ENCODE peak calls at places on chromosome 14, in eight cellular contexts. Q is kidney, Y is activated B cell treated with CpG ODN at 0.5 μM for 24 hours, G is A549, K is left lung, T is B cell, B is BE2C, Z is type B pancreatic cell. A is an unnamed sample.

GRCh38 chr14:84254205-84254788 is 1275.6 kb upstream of the FLRT2 start:
- DNase-seq in Q (no peak), Y (no peak), G (no peak), K (no peak), T (no peak), B (no peak), Z (no peak), A (no peak)

GRCh38 chr14:58131386-58131785 is 20.6 kb downstream of the ARMH4 start:
- DNase-seq in Q (no peak), Y (no peak), G (no peak), K (no peak), T (no peak), B (no peak), Z (no peak), A (no peak)

GRCh38 chr14:60981626-60982455 is 796 bp downstream of the SLC38A6 start:
- DNase-seq in Q (no peak), Y (no peak), G (peak), K (no peak), T (peak), B (peak), Z (no peak), A (no peak)

GRCh38 chr14:56809262-56810215 is 740 bp downstream of the OTX2 start:
- DNase-seq in Q (no peak), Y (no peak), G (no peak), K (no peak), T (no peak), B (no peak), Z (no peak), A (no peak)

GRCh38 chr14:57189070-57189469 is 79.6 kb downstream of the EXOC5 start:
- DNase-seq in Q (no peak), Y (no peak), G (peak), K (no peak), T (no peak), B (no peak), Z (no peak), A (no peak)

GRCh38 chr14:98984719-98985041 is 287.3 kb downstream of the BCL11B start:
- DNase-seq in Q (no peak), Y (no peak), G (no peak), K (no peak), T (no peak), B (no peak), Z (no peak), A (no peak)

GRCh38 chr14:32166029-32166428 is 35.8 kb upstream of the RNU6-7 start:
- DNase-seq in Q (no peak), Y (no peak), G (no peak), K (no peak), T (peak), B (no peak), Z (no peak), A (no peak)

GRCh38 chr14:22939684-22940083 is 10.5 kb upstream of the PRMT5 start:
- DNase-seq in Q (no peak), Y (no peak), G (no peak), K (no peak), T (no peak), B (no peak), Z (no peak), A (no peak)

GRCh38 chr14:51597511-51597920 is 54.2 kb upstream of the FRMD6 start:
- DNase-seq in Q (no peak), Y (no peak), G (no peak), K (no peak), T (no peak), B (no peak), Z (no peak), A (no peak)

GRCh38 chr14:61891251-61891650 is 129.0 kb downstream of the SNAPC1 start:
- DNase-seq in Q (no peak), Y (no peak), G (no peak), K (no peak), T (no peak), B (no peak), Z (no peak), A (no peak)

GRCh38 chr14:73489481-73490175 is 1.1 kb upstream of the RIOX1 start:
- DNase-seq in Q (no peak), Y (no peak), G (no peak), K (no peak), T (no peak), B (no peak), Z (no peak), A (no peak)

GRCh38 chr14:99522934-99523660 is 41.9 kb downstream of the CCNK start:
- DNase-seq in Q (peak), Y (no peak), G (no peak), K (no peak), T (no peak), B (peak), Z (no peak), A (no peak)

GRCh38 chr14:49460647-49461046 is 125.5 kb downstream of the RPS29 start:
- DNase-seq in Q (no peak), Y (no peak), G (no peak), K (no peak), T (no peak), B (no peak), Z (no peak), A (no peak)

GRCh38 chr14:56059054-56059453 is 59.2 kb upstream of the PELI2 start:
- DNase-seq in Q (no peak), Y (no peak), G (no peak), K (no peak), T (no peak), B (no peak), Z (no peak), A (no peak)

GRCh38 chr14:86402547-86402946 is 872.6 kb downstream of the FLRT2 start:
- DNase-seq in Q (no peak), Y (no peak), G (no peak), K (no peak), T (no peak), B (no peak), Z (no peak), A (no peak)

GRCh38 chr14:49687942-49688700 is at the start of gene POLE2:
- DNase-seq in Q (peak), Y (peak), G (peak), K (peak), T (peak), B (peak), Z (peak), A (peak)

GRCh38 chr14:99260652-99261551 is 11.1 kb downstream of the BCL11B start:
- DNase-seq in Q (no peak), Y (no peak), G (no peak), K (no peak), T (no peak), B (no peak), Z (no peak), A (no peak)

GRCh38 chr14:33657478-33657877 is 293.4 kb downstream of the EGLN3 start:
- DNase-seq in Q (no peak), Y (no peak), G (no peak), K (no peak), T (no peak), B (no peak), Z (no peak), A (no peak)

GRCh38 chr14:103131580-103131979 is 8.3 kb downstream of the TNFAIP2 start:
- DNase-seq in Q (peak), Y (no peak), G (no peak), K (no peak), T (no peak), B (no peak), Z (no peak), A (no peak)

GRCh38 chr14:74582910-74583581 is 29.0 kb downstream of the LTBP2 start:
- DNase-seq in Q (no peak), Y (no peak), G (no peak), K (no peak), T (no peak), B (no peak), Z (no peak), A (no peak)

GRCh38 chr14:92135269-92135668 is 13.5 kb downstream of the CPSF2 start:
- DNase-seq in Q (no peak), Y (no peak), G (peak), K (no peak), T (no peak), B (no peak), Z (no peak), A (no peak)

GRCh38 chr14:51962678-51963077 is 26.7 kb upstream of the RTRAF start:
- DNase-seq in Q (no peak), Y (no peak), G (no peak), K (no peak), T (no peak), B (no peak), Z (no peak), A (no peak)

GRCh38 chr14:51792819-51793218 is 67.6 kb upstream of the GNG2 start:
- DNase-seq in Q (no peak), Y (no peak), G (no peak), K (no peak), T (no peak), B (no peak), Z (no peak), A (no peak)

GRCh38 chr14:100731846-100732765 is 5.4 kb downstream of the DLK1 start:
- DNase-seq in Q (peak), Y (no peak), G (no peak), K (peak), T (no peak), B (no peak), Z (no peak), A (no peak)

GRCh38 chr14:66541627-66542026 is 33.7 kb downstream of the GPHN start:
- DNase-seq in Q (no peak), Y (no peak), G (no peak), K (no peak), T (no peak), B (no peak), Z (no peak), A (no peak)

GRCh38 chr14:33738481-33738880 is 212.4 kb downstream of the EGLN3 start:
- DNase-seq in Q (no peak), Y (no peak), G (no peak), K (no peak), T (no peak), B (no peak), Z (no peak), A (no peak)

GRCh38 chr14:34120185-34120977 is 169.5 kb upstream of the EGLN3 start:
- DNase-seq in Q (no peak), Y (no peak), G (no peak), K (no peak), T (no peak), B (no peak), Z (no peak), A (no peak)

GRCh38 chr14:33986804-33987203 is 35.9 kb upstream of the EGLN3 start:
- DNase-seq in Q (no peak), Y (no peak), G (peak), K (no peak), T (no peak), B (no peak), Z (no peak), A (no peak)

GRCh38 chr14:88868558-88869159 is 44.2 kb downstream of the TTC8 start:
- DNase-seq in Q (no peak), Y (no peak), G (no peak), K (no peak), T (peak), B (no peak), Z (no peak), A (no peak)

GRCh38 chr14:93946104-93946503 is 19.0 kb downstream of the FAM181A start:
- DNase-seq in Q (no peak), Y (no peak), G (no peak), K (no peak), T (no peak), B (no peak), Z (no peak), A (no peak)

GRCh38 chr14:56412453-56413434 is 166.9 kb upstream of the TMEM260 start:
- DNase-seq in Q (no peak), Y (no peak), G (no peak), K (no peak), T (no peak), B (no peak), Z (no peak), A (no peak)

GRCh38 chr14:20434701-20435453 is 1.1 kb downstream of the KLHL33 start:
- DNase-seq in Q (peak), Y (no peak), G (no peak), K (no peak), T (no peak), B (no peak), Z (no peak), A (no peak)

GRCh38 chr14:50109342-50109741 is 7.0 kb downstream of the VCPKMT start:
- DNase-seq in Q (no peak), Y (no peak), G (no peak), K (no peak), T (no peak), B (peak), Z (no peak), A (no peak)

GRCh38 chr14:24430682-24431568 is 1.2 kb downstream of the KHNYN start:
- DNase-seq in Q (peak), Y (peak), G (no peak), K (peak), T (peak), B (no peak), Z (peak), A (no peak)

GRCh38 chr14:65287264-65288131 is 125.0 kb upstream of the FUT8 start:
- DNase-seq in Q (no peak), Y (peak), G (no peak), K (no peak), T (peak), B (no peak), Z (no peak), A (no peak)

GRCh38 chr14:54503476-54503875 is 6.2 kb upstream of the CGRRF1 start:
- DNase-seq in Q (no peak), Y (no peak), G (no peak), K (no peak), T (no peak), B (no peak), Z (no peak), A (no peak)
- TF ChIP-seq CTCF in Q (no peak), Y (no peak), G (peak), K (peak), T (no peak), B (peak), Z (peak), A (no peak)

DNA sequence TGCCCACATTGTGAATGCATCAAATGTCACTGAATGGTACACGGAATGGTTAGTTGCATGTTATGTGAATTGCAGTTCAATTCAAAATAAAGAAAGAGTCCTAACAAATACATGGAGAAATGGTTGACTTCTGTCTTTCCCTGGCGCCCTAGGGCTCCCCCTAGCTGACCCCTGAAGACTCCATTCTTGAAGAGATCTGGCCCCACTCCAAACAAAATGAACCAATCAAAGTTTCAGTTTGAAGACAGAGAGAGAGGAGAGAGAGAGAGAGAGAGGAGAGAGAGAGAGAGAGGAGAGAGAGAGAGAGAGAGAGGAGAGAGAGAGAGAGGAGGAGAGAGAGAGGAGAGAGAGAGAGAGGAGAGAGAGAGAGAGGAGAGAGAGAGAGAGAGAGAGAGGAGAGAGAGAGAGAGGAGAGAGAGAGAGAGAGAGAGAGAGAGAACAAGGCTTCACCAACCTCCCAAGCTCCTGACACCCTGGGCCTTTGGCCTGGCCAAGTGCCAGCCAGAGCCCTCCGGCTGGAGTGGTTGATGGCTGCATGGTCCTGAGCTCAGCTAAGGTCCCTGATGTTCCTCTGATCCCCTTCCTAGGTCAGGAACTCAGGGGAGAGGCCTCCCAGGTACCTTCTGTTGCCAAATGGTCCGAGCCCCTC is 188.7 kb downstream of the ESRRB start:
- DNase-seq in Q (no peak), Y (no peak), G (peak), K (no peak), T (no peak), B (peak), Z (no peak), A (no peak)
- TF ChIP-seq CTCF in Q (no peak), Y (no peak), G (peak), K (no peak), T (no peak), B (peak), Z (no peak), A (no peak)

GRCh38 chr14:68816943-68817430 is 24.1 kb upstream of the ZFP36L1 start:
- DNase-seq in Q (no peak), Y (no peak), G (no peak), K (no peak), T (no peak), B (no peak), Z (no peak), A (no peak)
- TF ChIP-seq CTCF in Q (no peak), Y (peak), G (no peak), K (no peak), T (peak), B (no peak), Z (peak), A (peak)

DNA sequence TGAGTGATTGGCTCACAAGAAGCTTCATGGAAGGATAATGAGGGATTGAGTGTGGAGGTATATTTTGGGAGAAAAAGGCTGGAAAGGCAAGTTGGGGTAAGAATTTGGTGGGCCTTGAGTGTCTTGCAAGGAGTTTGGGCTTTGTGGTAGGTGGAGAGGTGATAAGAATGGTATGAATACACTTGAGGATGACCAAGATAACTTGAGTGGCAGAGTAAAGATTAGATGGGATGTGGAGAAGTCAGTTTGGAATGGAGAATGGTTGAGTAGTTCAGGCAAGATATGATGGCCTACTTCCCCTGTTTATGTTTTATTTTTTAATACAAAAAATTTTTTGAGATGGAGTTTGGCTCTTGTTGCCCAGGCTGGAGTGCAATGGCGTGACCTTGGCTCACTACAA is 9.1 kb downstream of the ADCK1 start:
- DNase-seq in Q (no peak), Y (no peak), G (no peak), K (no peak), T (no peak), B (no peak), Z (no peak), A (no peak)
- TF ChIP-seq CTCF in Q (no peak), Y (no peak), G (no peak), K (no peak), T (no peak), B (no peak), Z (no peak), A (no peak)

DNA sequence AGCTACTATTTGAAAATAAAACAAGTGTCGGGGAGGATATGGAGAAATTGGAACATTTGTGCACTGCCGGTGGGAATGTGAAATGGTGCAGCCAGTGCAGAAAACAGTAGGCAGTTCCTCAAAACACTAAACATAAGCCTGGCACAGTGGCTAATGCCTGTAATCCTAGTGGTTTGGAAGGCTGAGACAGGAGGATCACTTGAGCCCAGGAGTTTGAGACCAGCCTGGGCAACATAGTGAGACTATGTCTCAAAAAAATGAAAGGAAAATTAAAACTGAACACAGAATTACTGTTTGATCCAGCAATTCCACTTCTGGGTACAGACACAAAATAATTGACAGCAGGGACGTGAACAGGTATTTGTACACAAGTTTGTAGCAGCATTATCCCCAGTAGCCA is 12.6 kb downstream of the SIVA1 start:
- DNase-seq in Q (no peak), Y (no peak), G (no peak), K (no peak), T (no peak), B (no peak), Z (no peak), A (no peak)
- TF ChIP-seq CTCF in Q (no peak), Y (no peak), G (no peak), K (no peak), T (no peak), B (no peak), Z (no peak), A (no peak)

DNA sequence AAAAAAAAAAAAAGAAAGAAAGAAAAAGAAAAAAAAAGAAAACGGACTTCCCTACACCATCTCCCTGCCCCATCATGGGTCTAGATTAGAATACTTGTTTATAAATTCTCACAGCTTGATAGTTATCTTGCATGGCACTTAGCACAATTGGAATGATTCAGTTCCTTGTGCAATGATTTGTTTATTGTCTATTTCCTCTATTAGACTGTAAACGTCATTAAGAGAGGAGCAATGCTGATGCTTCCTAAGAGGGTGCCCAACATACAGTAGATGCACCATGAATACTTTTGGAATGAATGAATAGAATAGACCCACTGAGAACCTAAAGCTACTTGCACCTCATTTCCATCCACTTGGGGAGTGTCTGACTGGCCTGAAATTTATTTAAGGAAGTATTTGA is 40.8 kb downstream of the PAX9 start:
- DNase-seq in Q (no peak), Y (no peak), G (no peak), K (no peak), T (no peak), B (no peak), Z (no peak), A (no peak)
- TF ChIP-seq CTCF in Q (no peak), Y (no peak), G (no peak), K (no peak), T (no peak), B (no peak), Z (no peak), A (no peak)

DNA sequence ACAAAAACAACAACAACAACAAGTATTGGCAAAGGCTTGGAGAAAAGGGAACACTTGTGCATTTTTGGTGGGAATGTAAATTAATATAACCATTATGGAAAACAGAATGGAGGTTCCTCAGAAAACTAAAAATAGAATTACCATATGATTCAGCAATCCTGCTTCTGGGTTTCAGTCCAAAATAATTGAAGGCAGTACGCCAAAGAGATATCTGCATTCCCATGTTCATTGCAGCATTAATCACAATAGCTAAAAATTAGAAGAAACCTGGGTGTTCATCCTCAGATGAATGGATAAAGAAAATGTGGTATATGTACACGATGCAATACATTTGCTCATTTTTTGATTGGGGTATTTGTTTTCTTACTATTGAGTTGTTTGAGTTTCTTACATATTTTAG is 813.0 kb downstream of the NRXN3 start:
- DNase-seq in Q (no peak), Y (no peak), G (no peak), K (no peak), T (no peak), B (no peak), Z (no peak), A (no peak)
- TF ChIP-seq CTCF in Q (no peak), Y (no peak), G (no peak), K (no peak), T (no peak), B (no peak), Z (no peak), A (no peak)

DNA sequence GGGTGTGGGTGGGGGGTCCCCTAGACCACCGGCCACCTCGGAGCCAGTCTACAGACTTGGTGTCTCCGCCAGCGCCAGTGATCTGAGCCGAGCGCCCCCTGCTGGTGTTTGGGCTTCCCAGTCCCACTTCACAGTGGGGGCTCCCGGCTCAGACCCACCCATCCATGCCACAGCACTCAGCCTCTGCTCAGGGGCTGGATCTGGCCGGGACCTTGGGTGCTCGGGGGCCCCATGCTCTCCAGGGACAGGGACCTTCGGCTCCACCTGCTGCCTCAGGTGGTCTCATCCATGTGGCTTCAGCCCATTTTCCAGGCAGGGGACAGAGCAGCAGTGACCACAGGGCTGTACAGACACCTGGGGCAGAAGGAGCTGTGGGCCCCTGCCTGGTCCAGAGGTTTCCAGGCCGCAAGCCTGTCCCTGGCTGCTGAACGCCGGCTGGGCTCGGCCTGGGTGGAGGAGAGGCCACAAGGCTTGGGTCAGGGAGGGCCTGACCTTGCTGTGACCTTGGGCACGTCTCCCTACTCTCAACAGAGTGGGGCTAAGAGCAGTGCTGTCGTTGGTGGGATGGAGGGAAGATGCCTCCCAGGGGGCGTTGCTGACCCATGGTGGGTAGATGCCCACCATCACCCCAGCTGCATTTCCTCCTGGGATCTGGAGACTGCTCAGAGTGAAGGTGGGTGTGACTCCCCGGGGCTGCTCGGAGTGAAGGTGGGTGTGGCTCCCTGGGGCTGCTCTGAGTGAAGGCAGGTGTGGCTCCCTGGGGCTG is 86.3 kb downstream of the KIF26A start:
- DNase-seq in Q (peak), Y (no peak), G (peak), K (no peak), T (peak), B (peak), Z (no peak), A (no peak)
- TF ChIP-seq CTCF in Q (peak), Y (no peak), G (peak), K (peak), T (peak), B (peak), Z (peak), A (peak)